ENCODE peak calls at places on chromosome 6, in seven cellular contexts. H, A, J, R, T, N and V are unnamed samples.

GRCh38 chr6:53805725-53806124 is 10.9 kb downstream of the LRRC1 start:
- DNase-seq in A (no peak), T (no peak), N (no peak), J (peak; percentile 86), R (no peak), H (no peak), V (no peak)

GRCh38 chr6:52693777-52694176 is 22.9 kb downstream of the TMEM14A start:
- DNase-seq in A (no peak), J (no peak), N (no peak), H (no peak), R (no peak), T (no peak), V (no peak)

GRCh38 chr6:140105857-140106256 is 731.4 kb upstream of the CITED2 start:
- DNase-seq in N (no peak), J (peak; percentile 74), A (no peak), T (no peak), R (peak; percentile 0), H (no peak), V (no peak)

GRCh38 chr6:81465859-81466258 is 286.6 kb downstream of the TENT5A start:
- DNase-seq in J (peak; percentile 65), A (no peak), H (no peak), N (no peak), T (peak; percentile 4), R (no peak), V (no peak)

GRCh38 chr6:30914076-30914853 is at the start of gene VARS2:
- DNase-seq in N (peak; percentile 94), J (peak; percentile 94), T (peak; percentile 94), H (peak; percentile 98), R (peak; percentile 64), A (peak; percentile 95), V (peak; percentile 96)

GRCh38 chr6:15444081-15444731 is 198.3 kb downstream of the JARID2 start:
- DNase-seq in T (no peak), N (no peak), J (no peak), A (no peak), R (no peak), H (peak; percentile 38), V (no peak)

GRCh38 chr6:25302677-25303128 is 23.5 kb downstream of the CARMIL1 start:
- DNase-seq in A (no peak), H (no peak), R (no peak), J (no peak), T (peak; percentile 50), N (no peak), V (no peak)

GRCh38 chr6:48290595-48290994 is 179.6 kb upstream of the PTCHD4 start:
- DNase-seq in N (no peak), T (no peak), J (no peak), R (no peak), A (no peak), H (no peak), V (no peak)

GRCh38 chr6:45709834-45710233 is 305.8 kb downstream of the CLIC5 start:
- DNase-seq in R (no peak), T (no peak), N (no peak), H (no peak), J (no peak), A (no peak), V (no peak)

GRCh38 chr6:83708970-83709747 is at the start of gene SNAP91:
- DNase-seq in H (peak; percentile 57), T (no peak), J (peak; percentile 93), R (no peak), A (peak; percentile 65), N (no peak), V (no peak)

GRCh38 chr6:33888183-33888582 is 84.4 kb upstream of the MLN start:
- DNase-seq in A (no peak), H (no peak), N (no peak), T (no peak), J (no peak), R (no peak), V (no peak)

GRCh38 chr6:17679726-17680125 is 27.0 kb downstream of the NUP153 start:
- DNase-seq in A (no peak), H (no peak), N (no peak), R (no peak), J (peak; percentile 49), T (no peak), V (no peak)

GRCh38 chr6:5981274-5982026 is 25.3 kb downstream of the NRN1 start:
- DNase-seq in R (no peak), J (no peak), H (no peak), T (peak; percentile 80), N (no peak), A (no peak), V (no peak)

GRCh38 chr6:136640132-136640915 is 90.1 kb upstream of the MAP7 start:
- DNase-seq in A (no peak), J (peak; percentile 75), N (no peak), R (no peak), H (no peak), T (peak; percentile 20), V (no peak)

GRCh38 chr6:98842489-98843180 is 8.3 kb downstream of the POU3F2 start:
- DNase-seq in T (no peak), N (no peak), H (no peak), R (no peak), A (no peak), J (peak; percentile 80), V (no peak)

GRCh38 chr6:104638841-104639290 is 220.9 kb downstream of the HACE1 start:
- DNase-seq in A (no peak), H (no peak), J (no peak), T (no peak), N (no peak), R (no peak), V (no peak)

GRCh38 chr6:76264466-76264865 is 192.0 kb upstream of the IMPG1 start:
- DNase-seq in T (peak; percentile 1), A (no peak), N (no peak), R (no peak), J (no peak), H (no peak), V (no peak)

GRCh38 chr6:36970892-36971842 is 14.8 kb downstream of the MTCH1 start:
- DNase-seq in N (no peak), A (no peak), J (no peak), T (no peak), R (no peak), H (no peak), V (no peak)

GRCh38 chr6:69026243-69026642 is 391.2 kb downstream of the ADGRB3 start:
- DNase-seq in T (peak; percentile 4), N (no peak), J (no peak), R (no peak), A (no peak), H (no peak), V (no peak)

GRCh38 chr6:149884215-149884614 is 13.7 kb downstream of the RAET1E start:
- DNase-seq in T (no peak), J (peak; percentile 86), H (peak; percentile 53), N (no peak), R (no peak), A (peak; percentile 83), V (no peak)

GRCh38 chr6:33170176-33171095 is 21.8 kb downstream of the COL11A2 start:
- DNase-seq in T (no peak), H (no peak), A (peak; percentile 51), J (no peak), N (no peak), R (no peak), V (no peak)

GRCh38 chr6:7106215-7106751 is 1.5 kb upstream of the RREB1 start:
- DNase-seq in N (no peak), J (no peak), T (no peak), H (no peak), A (no peak), R (no peak), V (no peak)

GRCh38 chr6:134437376-134437775 is 119.5 kb upstream of the SGK1 start:
- DNase-seq in T (peak; percentile 63), N (no peak), H (no peak), A (no peak), R (no peak), J (no peak), V (no peak)

GRCh38 chr6:156396791-156397418 is 380.3 kb upstream of the ARID1B start:
- DNase-seq in N (no peak), R (no peak), H (no peak), J (peak; percentile 76), T (no peak), A (no peak), V (no peak)

GRCh38 chr6:93073811-93074210 is 345.5 kb downstream of the EPHA7 start:
- DNase-seq in R (no peak), J (no peak), N (no peak), H (no peak), T (no peak), A (no peak), V (no peak)
- H3K9me3 ChIP-seq in R (no peaks in the 10 kb centered on the region), J (peaks cover 18% of the 10 kb centered on the region), N (no peaks in the 10 kb centered on the region), H (no peaks in the 10 kb centered on the region), T (no peaks in the 10 kb centered on the region), A (no peaks in the 10 kb centered on the region), V (no peaks in the 10 kb centered on the region)

DNA sequence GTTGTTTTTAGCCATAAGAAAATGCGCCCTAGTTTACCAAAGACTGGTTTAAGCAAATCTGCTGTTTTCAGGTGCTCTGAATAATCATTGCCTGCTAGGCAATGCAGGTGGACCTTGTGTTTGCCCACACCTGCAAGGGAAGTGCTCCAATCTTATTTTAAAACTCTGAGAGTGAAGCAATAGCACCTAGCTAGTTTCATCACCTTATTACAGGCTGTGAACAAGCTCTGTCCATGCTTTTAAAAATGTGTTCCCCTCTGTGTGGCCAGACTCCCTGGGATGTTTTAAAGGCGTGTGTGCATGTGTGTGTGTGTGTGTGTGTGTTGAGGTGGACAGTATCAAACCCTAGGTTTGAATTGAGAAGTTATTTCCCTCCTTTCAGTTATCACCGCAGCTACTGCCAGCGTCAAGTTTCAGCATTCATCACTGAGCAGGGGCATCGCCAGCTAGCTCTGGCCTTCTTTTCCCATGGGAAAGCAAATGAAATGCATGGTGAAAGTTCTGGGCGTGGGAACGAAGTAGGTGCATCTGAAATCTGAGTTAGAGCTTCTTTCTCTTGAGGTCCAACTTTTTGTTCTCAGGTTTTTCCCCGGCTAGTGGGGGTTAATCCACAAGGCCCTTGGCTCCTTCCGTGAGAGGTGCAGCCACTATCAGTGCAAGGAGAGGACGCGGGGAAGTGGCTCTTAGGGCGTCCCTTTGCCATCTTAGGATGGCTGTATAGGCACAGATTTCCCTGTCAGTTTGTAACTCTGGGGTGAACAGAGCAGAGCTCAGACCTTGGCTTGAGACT is 30.8 kb downstream of the DUSP22 start:
- DNase-seq in J (no peak), T (no peak), H (no peak), A (peak; percentile 60), R (no peak), N (no peak), V (no peak)
- H3K27ac ChIP-seq in J (no peak overlapping the region), T (no peak overlapping the region), H (no peak overlapping the region), A (no peak overlapping the region), R (no peak overlapping the region), N (no peak overlapping the region), V (no peak overlapping the region)

GRCh38 chr6:125952764-125953501 is 3.6 kb upstream of the HINT3 start:
- DNase-seq in J (peak; percentile 91), H (no peak), R (no peak), A (peak; percentile 68), T (peak; percentile 34), N (no peak), V (no peak)
- TF ChIP-seq CTCF in J (peak; percentile 56), H (no peak), R (peak; percentile 67), A (no peak), T (peak; percentile 74), N (no peak), V (no peak)

DNA sequence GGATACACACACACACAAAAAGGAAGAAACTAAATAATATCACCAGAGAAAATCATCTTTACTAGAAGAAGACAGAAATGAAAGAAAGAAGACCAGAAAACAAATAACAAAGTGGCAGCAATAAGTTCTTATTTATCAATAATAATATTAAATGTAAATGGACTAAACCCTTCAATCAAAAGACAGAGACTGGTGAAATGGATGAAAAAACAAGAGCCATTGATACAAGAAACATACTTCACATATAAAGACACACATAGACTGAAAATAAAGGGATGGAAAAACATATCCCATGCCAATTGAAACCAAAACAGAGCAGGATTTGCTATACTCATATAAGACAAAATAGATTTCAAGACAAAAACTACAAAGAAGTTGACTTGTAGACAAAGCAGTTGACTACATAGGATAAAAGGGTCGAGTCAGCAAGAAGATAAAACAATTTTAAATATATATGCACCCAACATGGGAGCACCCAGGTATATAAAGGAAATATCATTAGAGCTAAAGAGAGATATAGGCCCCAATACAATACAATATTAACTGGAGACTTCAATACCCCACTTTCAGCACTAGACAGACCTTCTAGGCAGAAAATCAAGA is 259.4 kb downstream of the EPM2A start:
- DNase-seq in A (no peak), H (no peak), J (no peak), N (no peak), R (no peak), T (no peak), V (no peak)
- H3K9me3 ChIP-seq in A (peaks cover 30% of the 10 kb centered on the region), H (no peaks in the 10 kb centered on the region), J (peaks cover 69% of the 10 kb centered on the region), N (no peaks in the 10 kb centered on the region), R (peaks cover 43% of the 10 kb centered on the region), T (no peaks in the 10 kb centered on the region), V (no peaks in the 10 kb centered on the region)